ENCODE peak calls at places on chromosomes 11 and 22, in four cellular contexts. J is prostate gland, C is IMR-90, U is body of pancreas. L is an unnamed sample.

GRCh38 chr11:73236879-73237278 is 18.8 kb downstream of the P2RY2 start:
- DNase-seq in J (no peak), C (peak; percentile 18), U (peak; percentile 50), L (peak; percentile 58)

GRCh38 chr22:50608996-50609395 is 8.4 kb downstream of the MAPK8IP2 start:
- DNase-seq in J (no peak), C (no peak), U (no peak), L (no peak)

GRCh38 chr11:95301497-95301896 is 70.5 kb upstream of the SESN3 start:
- DNase-seq in J (no peak), C (no peak), U (peak; percentile 73), L (no peak)

GRCh38 chr22:46560696-46561295 is 23.4 kb upstream of the CELSR1 start:
- DNase-seq in J (no peak), C (no peak), U (no peak), L (no peak)

GRCh38 chr11:94030059-94030458 is 8.9 kb downstream of the HEPHL1 start:
- DNase-seq in J (no peak), C (no peak), U (no peak), L (no peak)

GRCh38 chr11:69529001-69529400 is 47.5 kb downstream of the LINC01488 start:
- DNase-seq in J (no peak), C (no peak), U (no peak), L (no peak)

GRCh38 chr11:1749787-1750351 is 526 bp downstream of the IFITM10 start:
- DNase-seq in J (no peak), C (peak; percentile 78), U (no peak), L (peak; percentile 42)

GRCh38 chr11:46435679-46436078 is 44.1 kb upstream of the CHRM4 start:
- DNase-seq in J (no peak), C (no peak), U (no peak), L (no peak)

GRCh38 chr11:6568191-6568918 is 35.1 kb downstream of the RRP8 start:
- DNase-seq in J (no peak), C (peak; percentile 65), U (peak; percentile 90), L (peak; percentile 88)

GRCh38 chr22:37281195-37281594 is 1.1 kb upstream of the CYTH4 start:
- DNase-seq in J (no peak), C (no peak), U (no peak), L (no peak)

GRCh38 chr22:37283393-37283937 is 1.2 kb downstream of the CYTH4 start:
- DNase-seq in J (no peak), C (no peak), U (no peak), L (no peak)

GRCh38 chr22:37281646-37282384 is 493 bp upstream of the CYTH4 start:
- DNase-seq in J (no peak), C (no peak), U (no peak), L (no peak)

GRCh38 chr22:37280718-37281117 is 1.6 kb upstream of the CYTH4 start:
- DNase-seq in J (no peak), C (no peak), U (no peak), L (no peak)

GRCh38 chr22:37282385-37282677 is at the start of gene CYTH4:
- DNase-seq in J (no peak), C (no peak), U (peak; percentile 70), L (peak; percentile 80)
- TF ChIP-seq POLR2A in J (no peak), C (no peak), U (no peak), L (peak; percentile 44)

GRCh38 chr11:20036625-20037335 is 123.5 kb downstream of the DBX1 start:
- DNase-seq in J (no peak), C (no peak), U (no peak), L (no peak)
- TF ChIP-seq POLR2A in J (no peak), C (no peak), U (no peak), L (no peak)

GRCh38 chr11:125802387-125802786 is 14.5 kb downstream of the PATE3 start:
- DNase-seq in J (no peak), C (no peak), U (no peak), L (no peak)
- TF ChIP-seq POLR2A in J (no peak), C (no peak), U (no peak), L (no peak)

GRCh38 chr11:65714433-65714832 is 2.4 kb downstream of the KAT5 start:
- DNase-seq in J (no peak), C (no peak), U (no peak), L (no peak)
- TF ChIP-seq POLR2A in J (no peak), C (no peak), U (no peak), L (no peak)

GRCh38 chr11:65652511-65653228 is 10.0 kb downstream of the RELA start:
- DNase-seq in J (peak; percentile 84), C (peak; percentile 93), U (peak; percentile 93), L (peak; percentile 97)
- TF ChIP-seq POLR2A in J (peak; percentile 62), C (peak; percentile 83), U (peak; percentile 34), L (peak; percentile 76)